ENCODE peak calls at places on chromosomes 4 and X, in six cellular contexts. Q, P, O, R, E and N are unnamed samples.

GRCh38 chr4:155666701-155667537 is at the start of gene GUCY1A1:
- DNase-seq in Q (no peak), P (peak; percentile 81), O (no peak), R (peak; percentile 16), E (no peak), N (peak; percentile 71)

GRCh38 chrX:53356186-53356585 is 66.3 kb downstream of the SMC1A start:
- DNase-seq in Q (no peak), P (peak; percentile 64), O (no peak), R (no peak), E (no peak), N (peak; percentile 68)

GRCh38 chrX:124433186-124433585 is 86.8 kb downstream of the SH2D1A start:
- DNase-seq in Q (no peak), P (no peak), O (no peak), R (no peak), E (no peak), N (no peak)

GRCh38 chrX:103927030-103927429 is 35.4 kb upstream of the TMSB15B start:
- DNase-seq in Q (no peak), P (no peak), O (no peak), R (no peak), E (no peak), N (no peak)

GRCh38 chrX:49185062-49185394 is 1.1 kb downstream of the PRICKLE3 start:
- DNase-seq in Q (no peak), P (peak; percentile 17), O (no peak), R (no peak), E (no peak), N (no peak)

GRCh38 chrX:50967734-50968133 is 57.2 kb downstream of the BMP15 start:
- DNase-seq in Q (no peak), P (no peak), O (no peak), R (no peak), E (no peak), N (no peak)

GRCh38 chrX:155535866-155536265 is 76.9 kb downstream of the TMLHE start:
- DNase-seq in Q (no peak), P (no peak), O (no peak), R (no peak), E (no peak), N (no peak)

GRCh38 chrX:18291006-18291545 is 63.4 kb downstream of the SCML2 start:
- DNase-seq in Q (peak; percentile 0), P (no peak), O (peak; percentile 90), R (no peak), E (no peak), N (no peak)

GRCh38 chrX:93585661-93586060 is 87.7 kb downstream of the NAP1L3 start:
- DNase-seq in Q (no peak), P (no peak), O (no peak), R (no peak), E (no peak), N (no peak)

GRCh38 chr4:185682236-185682635 is 129.8 kb downstream of the SORBS2 start:
- DNase-seq in Q (no peak), P (no peak), O (no peak), R (no peak), E (no peak), N (no peak)

GRCh38 chr4:38365748-38366310 is 298.2 kb upstream of the KLF3 start:
- DNase-seq in Q (no peak), P (no peak), O (no peak), R (no peak), E (no peak), N (no peak)

GRCh38 chr4:5996641-5997040 is 21.6 kb downstream of the C4orf50 start:
- DNase-seq in Q (no peak), P (no peak), O (no peak), R (no peak), E (no peak), N (no peak)

GRCh38 chrX:129701624-129702069 is 37.1 kb upstream of the XPNPEP2 start:
- DNase-seq in Q (no peak), P (no peak), O (peak; percentile 81), R (peak; percentile 15), E (no peak), N (no peak)

GRCh38 chr4:186765673-186766546 is 42.3 kb upstream of the FAT1 start:
- DNase-seq in Q (no peak), P (no peak), O (no peak), R (peak; percentile 76), E (no peak), N (no peak)

GRCh38 chrX:3326721-3327120 is 19.7 kb downstream of the MXRA5 start:
- DNase-seq in Q (peak; percentile 77), P (no peak), O (no peak), R (no peak), E (no peak), N (no peak)

GRCh38 chr4:140020457-140021361 is 133.3 kb downstream of the MAML3 start:
- DNase-seq in Q (no peak), P (no peak), O (no peak), R (no peak), E (no peak), N (no peak)

GRCh38 chr4:86055898-86056297 is 304.0 kb downstream of the MAPK10 start:
- DNase-seq in Q (no peak), P (no peak), O (no peak), R (no peak), E (no peak), N (no peak)

GRCh38 chr4:108169639-108170038 is 907 bp upstream of the LEF1 start:
- DNase-seq in Q (no peak), P (no peak), O (no peak), R (no peak), E (no peak), N (no peak)

GRCh38 chr4:141473952-141474351 is 162.4 kb upstream of the IL15 start:
- DNase-seq in Q (peak; percentile 62), P (no peak), O (peak; percentile 50), R (no peak), E (no peak), N (no peak)

GRCh38 chrX:126580877-126581276 is 28.3 kb upstream of the DCAF12L1 start:
- DNase-seq in Q (no peak), P (no peak), O (no peak), R (no peak), E (no peak), N (no peak)

GRCh38 chrX:122579521-122579920 is 604.6 kb upstream of the GRIA3 start:
- DNase-seq in Q (peak; percentile 43), P (no peak), O (peak; percentile 1), R (no peak), E (no peak), N (no peak)

GRCh38 chrX:117092641-117093040 is 629.9 kb upstream of the CT83 start:
- DNase-seq in Q (no peak), P (no peak), O (no peak), R (no peak), E (no peak), N (no peak)

GRCh38 chrX:70001708-70002341 is 47.9 kb downstream of the AWAT2 start:
- DNase-seq in Q (no peak), P (no peak), O (no peak), R (no peak), E (no peak), N (no peak)

GRCh38 chr4:148926861-148927260 is 484.6 kb upstream of the NR3C2 start:
- DNase-seq in Q (no peak), P (no peak), O (peak; percentile 15), R (peak; percentile 74), E (no peak), N (peak; percentile 77)

GRCh38 chr4:52823478-52824092 is 38.5 kb upstream of the RASL11B start:
- DNase-seq in Q (no peak), P (no peak), O (peak; percentile 7), R (no peak), E (no peak), N (no peak)

GRCh38 chr4:13920111-13920875 is 292.8 kb upstream of the BOD1L1 start:
- DNase-seq in Q (no peak), P (no peak), O (peak; percentile 66), R (no peak), E (no peak), N (no peak)

DNA sequence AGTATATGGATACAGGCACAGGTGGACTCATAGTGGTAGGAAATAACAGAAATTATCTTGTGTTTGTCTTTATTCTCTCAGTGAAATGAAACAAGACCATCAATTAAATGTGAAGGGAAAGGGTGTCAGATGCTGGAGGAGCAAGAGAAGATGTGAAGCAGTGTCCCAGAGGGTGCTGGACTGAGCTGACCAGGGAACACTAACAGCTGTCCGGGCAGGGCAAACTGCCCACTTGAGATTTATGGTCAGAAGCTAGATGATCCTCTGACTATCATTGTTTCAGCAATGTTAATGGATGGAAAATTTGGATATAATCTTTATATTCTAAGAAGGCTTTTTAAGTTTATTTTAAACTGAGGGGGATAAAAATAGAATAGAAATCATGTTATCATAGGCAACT is 267.2 kb upstream of the SLC7A11 start:
- DNase-seq in Q (no peak), P (no peak), O (no peak), R (no peak), E (no peak), N (no peak)
- H3K36me3 ChIP-seq in Q (no peaks in the 10 kb centered on the region), P (no peaks in the 10 kb centered on the region), O (no peaks in the 10 kb centered on the region), R (no peaks in the 10 kb centered on the region), E (no peaks in the 10 kb centered on the region), N (no peaks in the 10 kb centered on the region)

GRCh38 chr4:1366371-1367229 is 19.6 kb downstream of the UVSSA start:
- DNase-seq in Q (no peak), P (no peak), O (no peak), R (no peak), E (no peak), N (peak; percentile 6)
- H3K36me3 ChIP-seq in Q (peaks cover 8% of the 10 kb centered on the region), P (no peaks in the 10 kb centered on the region), O (peaks cover 5% of the 10 kb centered on the region), R (no peaks in the 10 kb centered on the region), E (peaks cover 4% of the 10 kb centered on the region), N (peaks cover 2% of the 10 kb centered on the region)

GRCh38 chr4:10113362-10114047 is 3.1 kb downstream of the WDR1 start:
- DNase-seq in Q (no peak), P (no peak), O (no peak), R (no peak), E (no peak), N (no peak)
- H3K36me3 ChIP-seq in Q (peaks cover 31% of the 10 kb centered on the region), P (peaks cover 41% of the 10 kb centered on the region), O (peaks cover 45% of the 10 kb centered on the region), R (no peaks in the 10 kb centered on the region), E (peaks cover 12% of the 10 kb centered on the region), N (peaks cover 37% of the 10 kb centered on the region)

GRCh38 chr4:176475091-176475490 is 155.3 kb downstream of the SPCS3 start:
- DNase-seq in Q (no peak), P (no peak), O (no peak), R (no peak), E (no peak), N (no peak)
- H3K36me3 ChIP-seq in Q (no peaks in the 10 kb centered on the region), P (no peaks in the 10 kb centered on the region), O (no peaks in the 10 kb centered on the region), R (no peaks in the 10 kb centered on the region), E (no peaks in the 10 kb centered on the region), N (no peaks in the 10 kb centered on the region)

DNA sequence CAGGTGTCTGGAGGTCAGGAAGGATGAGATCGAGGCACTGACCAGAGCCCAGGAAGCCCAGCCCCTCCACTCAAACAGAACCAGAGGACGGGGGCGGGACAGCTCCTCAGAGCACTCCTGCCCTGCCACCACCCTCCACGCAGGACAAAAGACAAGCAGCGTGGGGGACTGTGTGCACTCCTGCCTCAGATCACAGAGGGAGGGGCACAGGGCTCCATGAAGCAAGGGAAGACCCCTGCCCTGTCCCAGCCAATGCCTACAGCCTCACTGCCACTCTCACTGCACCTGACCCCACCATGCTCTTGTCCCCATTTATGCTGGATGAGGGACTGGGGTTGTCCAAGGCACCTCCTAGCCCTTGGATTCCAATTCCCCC is 169.0 kb downstream of the AFAP1 start:
- DNase-seq in Q (no peak), P (no peak), O (no peak), R (no peak), E (no peak), N (no peak)
- H3K36me3 ChIP-seq in Q (peaks cover 58% of the 10 kb centered on the region), P (no peaks in the 10 kb centered on the region), O (peaks cover 47% of the 10 kb centered on the region), R (no peaks in the 10 kb centered on the region), E (peaks cover 9% of the 10 kb centered on the region), N (peaks cover 96% of the 10 kb centered on the region)